ENCODE peak calls at places on chromosomes 16 and 17, in ten cellular contexts. P is AG04450; K is ascending aorta; U is uterus; V is heart left ventricle; J is tibial nerve; S is thoracic aorta; T is left lung; O is breast epithelium; Q is CD8-positive, alpha-beta T cell. L is an unnamed sample. For H3K27me3, the result is how much of the 10 kb centered on the place peaks cover.

GRCh38 chr17:72822358-72823023 is 270.0 kb downstream of the SLC39A11 start:
- DNase-seq in P (no peak), K (no peak), U (no peak), V (no peak), J (no peak), S (no peak), T (no peak), O (no peak), Q (no peak), L (no peak)

GRCh38 chr17:48970224-48970623 is 1.8 kb upstream of the GIP start:
- DNase-seq in P (no peak), K (no peak), U (no peak), V (no peak), J (no peak), S (no peak), T (no peak), O (no peak), Q (no peak), L (peak)

GRCh38 chr16:13996778-13997288 is 74.3 kb upstream of the MRTFB start:
- DNase-seq in P (no peak), K (no peak), U (no peak), V (no peak), J (no peak), S (no peak), T (no peak), O (no peak), Q (no peak), L (no peak)

GRCh38 chr16:4512473-4512872 is 26.1 kb downstream of the CDIP1 start:
- DNase-seq in P (no peak), K (no peak), U (no peak), V (no peak), J (no peak), S (no peak), T (no peak), O (no peak), Q (no peak), L (no peak)

GRCh38 chr16:57955572-57955971 is 15.4 kb downstream of the CNGB1 start:
- DNase-seq in P (no peak), K (no peak), U (no peak), V (peak), J (no peak), S (no peak), T (peak), O (peak), Q (no peak), L (no peak)

GRCh38 chr16:1500465-1501150 is 7.4 kb downstream of the TELO2 start:
- DNase-seq in P (no peak), K (no peak), U (no peak), V (no peak), J (no peak), S (no peak), T (no peak), O (no peak), Q (no peak), L (no peak)

GRCh38 chr16:23803591-23804123 is 32.1 kb upstream of the PRKCB start:
- DNase-seq in P (no peak), K (no peak), U (peak), V (peak), J (peak), S (no peak), T (peak), O (no peak), Q (peak), L (peak)

GRCh38 chr17:5127910-5128309 is 12.1 kb downstream of the USP6 start:
- DNase-seq in P (no peak), K (no peak), U (no peak), V (peak), J (no peak), S (no peak), T (no peak), O (no peak), Q (no peak), L (no peak)

GRCh38 chr17:2054740-2055493 is at the start of gene HIC1:
- DNase-seq in P (no peak), K (no peak), U (peak), V (peak), J (peak), S (no peak), T (peak), O (peak), Q (peak), L (peak)

GRCh38 chr17:47676199-47676472 is 17.8 kb upstream of the TBKBP1 start:
- DNase-seq in P (no peak), K (no peak), U (no peak), V (no peak), J (no peak), S (no peak), T (no peak), O (no peak), Q (no peak), L (no peak)

GRCh38 chr17:51869387-51869786 is 289.1 kb downstream of the CA10 start:
- DNase-seq in P (no peak), K (no peak), U (no peak), V (no peak), J (no peak), S (no peak), T (no peak), O (no peak), Q (no peak), L (peak)

GRCh38 chr17:77279448-77280303 is 138.9 kb downstream of the SEC14L1 start:
- DNase-seq in P (no peak), K (no peak), U (no peak), V (no peak), J (no peak), S (no peak), T (peak), O (peak), Q (no peak), L (peak)

GRCh38 chr16:87062569-87063442 is 254.4 kb downstream of the C16orf95 start:
- DNase-seq in P (no peak), K (no peak), U (no peak), V (peak), J (peak), S (peak), T (peak), O (peak), Q (peak), L (peak)

GRCh38 chr17:7767425-7768021 is 50.0 kb downstream of the DNAH2 start:
- DNase-seq in P (peak), K (no peak), U (no peak), V (no peak), J (no peak), S (no peak), T (no peak), O (no peak), Q (no peak), L (peak)

GRCh38 chr16:23293016-23293415 is 9.1 kb upstream of the SCNN1B start:
- DNase-seq in P (no peak), K (no peak), U (no peak), V (no peak), J (no peak), S (no peak), T (no peak), O (no peak), Q (no peak), L (no peak)

GRCh38 chr17:13372432-13372831 is 229.3 kb downstream of the HS3ST3A1 start:
- DNase-seq in P (no peak), K (no peak), U (no peak), V (no peak), J (no peak), S (no peak), T (no peak), O (no peak), Q (no peak), L (no peak)

GRCh38 chr17:30292490-30292858 is 730 bp upstream of the BLMH start:
- DNase-seq in P (no peak), K (no peak), U (no peak), V (no peak), J (no peak), S (no peak), T (no peak), O (no peak), Q (no peak), L (no peak)

GRCh38 chr17:33113281-33114010 is 121.8 kb downstream of the SPACA3 start:
- DNase-seq in P (no peak), K (no peak), U (no peak), V (no peak), J (no peak), S (no peak), T (no peak), O (no peak), Q (no peak), L (no peak)

GRCh38 chr17:76538941-76539340 is 903 bp upstream of the PRCD start:
- DNase-seq in P (no peak), K (no peak), U (no peak), V (no peak), J (no peak), S (no peak), T (no peak), O (no peak), Q (no peak), L (no peak)

GRCh38 chr17:46003907-46004748 is 5.1 kb downstream of the STH start:
- DNase-seq in P (no peak), K (no peak), U (no peak), V (peak), J (no peak), S (no peak), T (no peak), O (no peak), Q (no peak), L (peak)

GRCh38 chr17:17080181-17080631 is 37.9 kb downstream of the MPRIP start:
- DNase-seq in P (no peak), K (no peak), U (no peak), V (no peak), J (no peak), S (no peak), T (peak), O (no peak), Q (no peak), L (no peak)

GRCh38 chr17:42361781-42362186 is 26.5 kb downstream of the STAT3 start:
- DNase-seq in P (no peak), K (no peak), U (no peak), V (no peak), J (no peak), S (no peak), T (no peak), O (no peak), Q (peak), L (no peak)

GRCh38 chr17:47315451-47316266 is 8.1 kb upstream of the EFCAB13 start:
- DNase-seq in P (peak), K (no peak), U (peak), V (no peak), J (peak), S (no peak), T (no peak), O (no peak), Q (no peak), L (peak)

GRCh38 chr17:68600123-68600880 is 865 bp downstream of the FAM20A start:
- DNase-seq in P (no peak), K (no peak), U (peak), V (peak), J (no peak), S (no peak), T (peak), O (no peak), Q (no peak), L (no peak)

GRCh38 chr17:42680331-42680808 is 1.3 kb downstream of the CCR10 start:
- DNase-seq in P (no peak), K (no peak), U (peak), V (peak), J (peak), S (no peak), T (no peak), O (no peak), Q (no peak), L (no peak)

GRCh38 chr17:17377071-17377487 is 73.9 kb downstream of the NT5M start:
- DNase-seq in P (no peak), K (no peak), U (no peak), V (no peak), J (no peak), S (no peak), T (no peak), O (peak), Q (no peak), L (no peak)

DNA sequence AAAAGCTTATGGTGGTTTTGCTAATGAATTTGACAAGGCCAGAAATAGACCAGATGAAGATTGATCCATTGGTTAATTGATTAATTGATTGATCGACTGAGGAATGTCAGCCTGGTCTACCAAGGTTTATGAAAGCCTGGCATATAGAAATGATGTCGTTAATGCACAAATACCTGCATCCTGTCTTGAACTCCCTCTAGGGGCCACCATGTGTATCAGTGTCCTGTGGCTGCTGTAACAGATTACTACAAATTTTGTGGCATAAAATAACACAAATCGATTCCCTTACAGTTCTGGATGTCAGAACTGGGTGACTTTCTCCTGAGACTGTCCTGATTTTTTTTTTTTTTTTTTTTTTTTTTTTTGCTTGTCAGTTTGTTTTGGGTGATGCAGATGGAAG is 553.2 kb downstream of the MAF start:
- DNase-seq in P (no peak), K (no peak), U (no peak), V (no peak), J (no peak), S (no peak), T (no peak), O (no peak), Q (no peak), L (no peak)
- TF ChIP-seq CTCF in P (no peak), K (no peak), U (no peak), V (peak), J (peak), S (no peak), T (peak), O (no peak), Q (no peak), L (no peak)

GRCh38 chr16:8519643-8520042 is 70.7 kb downstream of the TMEM114 start:
- DNase-seq in P (no peak), K (no peak), U (no peak), V (no peak), J (no peak), S (no peak), T (no peak), O (no peak), Q (no peak), L (no peak)

GRCh38 chr16:8519179-8519578 is 71.1 kb downstream of the TMEM114 start:
- DNase-seq in P (no peak), K (no peak), U (no peak), V (no peak), J (no peak), S (no peak), T (no peak), O (no peak), Q (no peak), L (no peak)

GRCh38 chr16:8522757-8523156 is 67.6 kb downstream of the TMEM114 start:
- DNase-seq in P (no peak), K (no peak), U (no peak), V (no peak), J (no peak), S (no peak), T (no peak), O (no peak), Q (no peak), L (no peak)

GRCh38 chr16:8528471-8528870 is 61.8 kb downstream of the TMEM114 start:
- DNase-seq in P (no peak), K (no peak), U (no peak), V (no peak), J (no peak), S (no peak), T (no peak), O (no peak), Q (no peak), L (no peak)

DNA sequence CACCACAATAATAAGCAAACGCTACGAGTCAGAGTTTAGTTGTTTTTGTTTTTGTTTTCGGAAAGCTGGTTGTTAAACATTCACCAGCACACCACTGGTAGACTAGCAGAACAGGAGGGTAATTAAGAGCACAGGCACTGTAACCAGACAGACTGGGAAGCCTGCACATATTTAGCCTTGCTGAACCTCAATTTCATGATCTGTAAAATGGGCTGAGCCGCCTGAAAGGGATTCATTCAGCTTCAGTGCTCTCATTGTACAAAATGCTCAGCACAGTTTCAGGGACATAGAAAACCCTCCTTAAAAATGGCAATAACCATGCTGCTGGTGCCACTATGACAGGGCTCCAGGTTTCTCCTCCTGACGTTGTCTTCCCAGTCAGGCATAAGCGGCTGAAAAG is 66.4 kb downstream of the TMEM114 start:
- DNase-seq in P (no peak), K (no peak), U (no peak), V (no peak), J (no peak), S (no peak), T (no peak), O (no peak), Q (no peak), L (no peak)
- H3K27me3 ChIP-seq in P (under half), K (under half), U (under half), V (under half), J (under half), S (under half), T (under half), O (under half), Q (under half), L (under half)

GRCh38 chr16:28498666-28499065 is 4.2 kb downstream of the APOBR start:
- DNase-seq in P (no peak), K (no peak), U (no peak), V (no peak), J (no peak), S (no peak), T (no peak), O (no peak), Q (no peak), L (no peak)

GRCh38 chr16:28503470-28504259 is 3.0 kb downstream of the IL27 start:
- DNase-seq in P (no peak), K (no peak), U (no peak), V (no peak), J (no peak), S (no peak), T (no peak), O (no peak), Q (no peak), L (no peak)

GRCh38 chr16:28499854-28500253 is 5.4 kb downstream of the APOBR start:
- DNase-seq in P (no peak), K (no peak), U (no peak), V (no peak), J (no peak), S (no peak), T (no peak), O (no peak), Q (no peak), L (no peak)

GRCh38 chr16:28502290-28502689 is 4.3 kb downstream of the IL27 start:
- DNase-seq in P (no peak), K (no peak), U (no peak), V (no peak), J (no peak), S (no peak), T (no peak), O (no peak), Q (no peak), L (no peak)

DNA sequence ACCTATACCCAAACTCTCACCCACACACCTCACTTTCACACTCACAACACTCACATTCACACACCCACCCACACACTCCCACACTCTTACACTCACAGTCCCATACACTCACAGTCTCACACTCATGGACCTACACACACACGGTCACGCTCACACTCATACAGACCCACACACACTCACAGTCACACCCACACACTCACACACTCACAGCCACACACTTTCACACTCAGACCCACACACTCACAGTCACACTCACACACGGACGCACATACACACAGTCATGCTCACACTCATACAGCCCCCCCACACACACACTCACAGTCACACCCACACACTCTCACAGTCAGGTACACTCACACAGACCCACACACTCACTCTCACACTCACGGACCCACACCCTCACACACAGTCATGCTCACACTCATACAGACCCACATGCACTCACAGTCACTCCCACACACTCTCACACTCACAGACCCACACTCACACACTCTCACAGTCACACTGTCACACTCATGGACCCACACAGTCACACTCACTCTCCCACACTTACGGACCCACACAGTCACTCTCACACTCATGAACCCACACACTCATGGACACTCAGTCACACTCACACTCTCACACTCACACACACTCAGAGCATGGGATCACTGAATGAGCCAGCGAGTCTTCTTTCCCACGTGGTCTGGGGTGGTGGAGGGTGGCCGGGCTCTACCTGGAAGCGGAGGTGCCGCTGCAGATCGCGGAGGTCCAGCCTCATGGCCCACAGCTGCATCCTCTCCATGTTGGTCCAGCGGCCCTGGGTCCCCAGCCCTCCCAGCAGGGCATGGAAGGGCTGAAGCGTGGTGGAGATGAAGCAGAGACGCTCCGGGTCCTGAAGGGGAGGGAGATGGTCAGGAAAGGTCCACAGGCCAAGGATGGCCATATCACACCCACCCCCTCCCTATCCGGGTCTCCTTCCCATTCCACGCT is 5.1 kb downstream of the IL27 start:
- DNase-seq in P (no peak), K (no peak), U (no peak), V (no peak), J (no peak), S (no peak), T (no peak), O (no peak), Q (no peak), L (no peak)
- H3K27ac ChIP-seq in P (no peak), K (no peak), U (no peak), V (no peak), J (no peak), S (no peak), T (no peak), O (no peak), Q (no peak), L (no peak)

DNA sequence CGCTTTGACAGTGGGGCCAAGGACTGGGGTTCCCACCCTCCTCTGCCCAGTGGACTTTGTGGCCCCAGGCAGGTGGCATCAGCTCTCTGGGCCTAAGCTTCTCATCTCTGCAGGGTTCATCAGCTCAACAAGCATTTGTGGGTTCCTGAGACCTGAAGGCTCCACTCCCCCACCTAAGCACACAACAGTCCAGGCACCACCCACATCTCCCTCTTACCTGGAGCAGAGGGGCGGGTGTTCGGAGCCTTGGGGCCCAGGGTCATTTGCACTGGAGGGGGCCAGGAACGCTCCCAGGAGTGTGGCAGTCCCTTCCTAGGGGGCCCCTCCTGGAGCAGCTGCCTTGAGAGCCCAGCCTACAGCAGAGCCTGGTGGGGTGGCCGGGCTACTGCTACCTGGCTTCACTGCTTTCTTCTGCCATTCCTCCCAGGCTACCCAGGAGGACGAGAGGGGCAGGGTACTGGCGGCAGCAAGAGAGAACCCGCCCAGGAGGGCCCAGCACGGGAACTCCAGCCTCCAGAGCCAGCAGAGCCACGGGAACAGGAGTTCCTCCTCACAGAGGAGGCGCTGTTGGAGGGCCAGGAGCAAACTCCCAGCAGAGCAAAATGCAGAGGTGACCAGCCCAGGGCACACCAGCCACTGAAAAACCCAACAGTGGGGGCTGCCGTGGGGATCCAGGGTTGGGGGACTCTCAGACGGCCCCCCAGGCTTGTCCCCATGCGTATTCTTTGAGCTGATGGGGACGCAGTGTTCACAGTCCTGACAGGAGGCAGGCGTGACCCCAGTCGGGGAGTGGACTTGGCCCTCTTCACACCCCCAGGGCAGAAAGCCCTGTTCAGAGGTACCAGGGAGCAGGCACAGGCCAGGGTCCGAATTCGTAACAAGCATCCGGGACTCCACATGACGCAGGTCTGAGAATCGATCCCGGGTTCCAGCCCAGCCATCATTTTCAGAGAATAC is 35.1 kb upstream of the SLC38A10 start:
- DNase-seq in P (no peak), K (no peak), U (no peak), V (no peak), J (no peak), S (no peak), T (no peak), O (no peak), Q (no peak), L (no peak)
- TF ChIP-seq CTCF in P (no peak), K (no peak), U (no peak), V (no peak), J (no peak), S (no peak), T (no peak), O (no peak), Q (no peak), L (no peak)

GRCh38 chr17:14387036-14387435 is 86.2 kb downstream of the HS3ST3B1 start:
- DNase-seq in P (no peak), K (no peak), U (no peak), V (no peak), J (no peak), S (no peak), T (no peak), O (no peak), Q (no peak), L (no peak)
- H3K27me3 ChIP-seq in P (under half), K (under half), U (under half), V (under half), J (under half), S (under half), T (under half), O (under half), Q (under half), L (under half)

L was measured in cardiac muscle cell.